ENCODE peak calls at places on chromosomes 13 and 19, in ten cellular contexts. N is HCT116; M is uterus; V is heart right ventricle; L is BJ; Q is HAP-1; H is GM23338; Y is CD4-positive, alpha-beta memory T cell; G is tibial artery; S is A673. U is an unnamed sample.

GRCh38 chr19:19866599-19867248 is 1.0 kb downstream of the ZNF253 start:
- DNase-seq in N (no peak), M (no peak), V (no peak), L (no peak), Q (no peak), H (peak; percentile 95), Y (peak; percentile 50), G (no peak), S (peak; percentile 5), U (peak; percentile 84)

GRCh38 chr13:82847595-82847994 is 1034.7 kb downstream of the SLITRK1 start:
- DNase-seq in N (no peak), M (no peak), V (no peak), L (no peak), Q (no peak), H (peak; percentile 29), Y (no peak), G (no peak), S (no peak), U (no peak)

GRCh38 chr19:55986487-55986886 is at the start of gene NLRP5:
- DNase-seq in N (peak; percentile 7), M (no peak), V (no peak), L (no peak), Q (no peak), H (no peak), Y (no peak), G (no peak), S (no peak), U (no peak)

GRCh38 chr19:14271830-14272229 is 65.9 kb upstream of the ADGRL1 start:
- DNase-seq in N (no peak), M (no peak), V (no peak), L (no peak), Q (no peak), H (no peak), Y (no peak), G (no peak), S (no peak), U (no peak)

GRCh38 chr19:41328157-41328817 is 18.3 kb downstream of the CCDC97 start:
- DNase-seq in N (no peak), M (no peak), V (no peak), L (no peak), Q (no peak), H (no peak), Y (no peak), G (no peak), S (no peak), U (peak; percentile 44)

GRCh38 chr13:99218545-99218944 is 17.9 kb downstream of the UBAC2 start:
- DNase-seq in N (no peak), M (no peak), V (peak; percentile 75), L (no peak), Q (no peak), H (no peak), Y (no peak), G (no peak), S (no peak), U (no peak)

GRCh38 chr19:14363203-14364097 is 17.8 kb upstream of the ADGRE5 start:
- DNase-seq in N (peak; percentile 77), M (peak; percentile 97), V (peak; percentile 87), L (no peak), Q (peak; percentile 92), H (peak; percentile 94), Y (no peak), G (peak; percentile 93), S (peak; percentile 86), U (peak; percentile 87)

GRCh38 chr13:20495087-20496023 is 30.3 kb downstream of the CRYL1 start:
- DNase-seq in N (peak; percentile 50), M (peak; percentile 68), V (no peak), L (no peak), Q (peak; percentile 67), H (peak; percentile 75), Y (peak; percentile 66), G (no peak), S (peak; percentile 75), U (peak; percentile 66)

GRCh38 chr13:107138468-107138867 is 570.5 kb upstream of the ARGLU1 start:
- DNase-seq in N (no peak), M (no peak), V (no peak), L (no peak), Q (no peak), H (peak; percentile 25), Y (no peak), G (no peak), S (no peak), U (no peak)

GRCh38 chr13:31161583-31162150 is at the start of gene HSPH1:
- DNase-seq in N (peak; percentile 91), M (peak; percentile 97), V (peak; percentile 99), L (peak; percentile 85), Q (peak; percentile 98), H (peak; percentile 98), Y (peak; percentile 100), G (peak; percentile 99), S (peak; percentile 98), U (peak; percentile 95)

GRCh38 chr19:49533551-49534488 is 6.0 kb downstream of the RCN3 start:
- DNase-seq in N (no peak), M (peak; percentile 69), V (peak; percentile 82), L (no peak), Q (peak; percentile 88), H (peak; percentile 83), Y (peak; percentile 87), G (peak; percentile 87), S (peak; percentile 81), U (peak; percentile 96)

GRCh38 chr19:16449330-16449961 is 22.3 kb downstream of the EPS15L1 start:
- DNase-seq in N (no peak), M (no peak), V (no peak), L (no peak), Q (no peak), H (no peak), Y (peak; percentile 72), G (no peak), S (no peak), U (no peak)

GRCh38 chr13:48570225-48570828 is 37.4 kb upstream of the RCBTB2 start:
- DNase-seq in N (no peak), M (no peak), V (no peak), L (no peak), Q (no peak), H (no peak), Y (no peak), G (no peak), S (no peak), U (no peak)

DNA sequence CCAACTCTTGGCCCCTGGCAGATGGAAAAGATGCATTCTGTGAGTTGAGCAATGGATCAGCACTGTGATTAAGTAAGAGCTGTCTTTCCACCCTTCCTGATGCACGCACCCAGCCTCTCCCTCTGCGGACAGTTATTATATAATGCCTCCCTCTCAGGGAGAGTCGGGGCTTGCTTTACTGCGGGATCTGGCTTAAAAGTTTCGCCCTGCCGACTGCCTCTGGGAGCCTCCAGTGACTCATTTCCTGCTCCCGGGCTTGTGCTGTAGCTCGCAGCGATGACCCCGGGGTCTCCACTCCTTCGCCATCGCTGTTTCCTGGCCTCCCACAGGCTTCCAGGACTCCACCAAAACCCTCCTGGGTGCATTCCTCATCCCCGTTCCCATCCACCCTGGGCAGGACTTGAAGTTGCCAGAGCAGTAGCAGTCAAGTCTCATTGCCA is 107.4 kb upstream of the SLC7A1 start:
- DNase-seq in N (no peak), M (peak; percentile 46), V (peak; percentile 21), L (peak; percentile 91), Q (no peak), H (peak; percentile 18), Y (no peak), G (peak; percentile 73), S (peak; percentile 76), U (no peak)
- H3K4me3 ChIP-seq in N (no peak overlapping the region), M (no peak overlapping the region), V (no peak overlapping the region), L (no peak overlapping the region), Q (no peak overlapping the region), H (no peak overlapping the region), Y (no peak overlapping the region), G (no peak overlapping the region), S (no peak overlapping the region), U (no peak overlapping the region)

GRCh38 chr13:51625555-51626345 is 41.5 kb downstream of the WDFY2 start:
- DNase-seq in N (no peak), M (no peak), V (peak; percentile 42), L (no peak), Q (no peak), H (no peak), Y (no peak), G (no peak), S (no peak), U (no peak)
- H3K36me3 ChIP-seq in N (no peaks in the 10 kb centered on the region), M (no peaks in the 10 kb centered on the region), V (no peaks in the 10 kb centered on the region), L (no peaks in the 10 kb centered on the region), Q (no peaks in the 10 kb centered on the region), H (no peaks in the 10 kb centered on the region), Y (no peaks in the 10 kb centered on the region), G (no peaks in the 10 kb centered on the region), S (no peaks in the 10 kb centered on the region), U (no peaks in the 10 kb centered on the region)

GRCh38 chr13:111981446-111982165 is 85.3 kb upstream of the SOX1 start:
- DNase-seq in N (no peak), M (no peak), V (no peak), L (no peak), Q (no peak), H (no peak), Y (no peak), G (no peak), S (no peak), U (no peak)
- H3K27me3 ChIP-seq in N (peaks cover 4% of the 10 kb centered on the region), M (no peaks in the 10 kb centered on the region), V (no peaks in the 10 kb centered on the region), L (no peaks in the 10 kb centered on the region), Q (no peaks in the 10 kb centered on the region), H (no peaks in the 10 kb centered on the region), Y (no peaks in the 10 kb centered on the region), G (peaks cover 12% of the 10 kb centered on the region), S (peaks cover 5% of the 10 kb centered on the region), U (no peaks in the 10 kb centered on the region)

GRCh38 chr13:95212962-95213850 is 88.0 kb downstream of the ABCC4 start:
- DNase-seq in N (no peak), M (no peak), V (no peak), L (no peak), Q (no peak), H (no peak), Y (no peak), G (no peak), S (no peak), U (no peak)

GRCh38 chr13:95206116-95206515 is 95.1 kb downstream of the ABCC4 start:
- DNase-seq in N (no peak), M (no peak), V (no peak), L (no peak), Q (no peak), H (no peak), Y (no peak), G (no peak), S (no peak), U (no peak)

GRCh38 chr13:95209109-95209508 is 92.1 kb downstream of the ABCC4 start:
- DNase-seq in N (no peak), M (no peak), V (no peak), L (no peak), Q (no peak), H (no peak), Y (no peak), G (no peak), S (no peak), U (no peak)

GRCh38 chr13:95204231-95204765 is 97.0 kb downstream of the ABCC4 start:
- DNase-seq in N (no peak), M (no peak), V (no peak), L (no peak), Q (no peak), H (no peak), Y (no peak), G (no peak), S (no peak), U (no peak)

DNA sequence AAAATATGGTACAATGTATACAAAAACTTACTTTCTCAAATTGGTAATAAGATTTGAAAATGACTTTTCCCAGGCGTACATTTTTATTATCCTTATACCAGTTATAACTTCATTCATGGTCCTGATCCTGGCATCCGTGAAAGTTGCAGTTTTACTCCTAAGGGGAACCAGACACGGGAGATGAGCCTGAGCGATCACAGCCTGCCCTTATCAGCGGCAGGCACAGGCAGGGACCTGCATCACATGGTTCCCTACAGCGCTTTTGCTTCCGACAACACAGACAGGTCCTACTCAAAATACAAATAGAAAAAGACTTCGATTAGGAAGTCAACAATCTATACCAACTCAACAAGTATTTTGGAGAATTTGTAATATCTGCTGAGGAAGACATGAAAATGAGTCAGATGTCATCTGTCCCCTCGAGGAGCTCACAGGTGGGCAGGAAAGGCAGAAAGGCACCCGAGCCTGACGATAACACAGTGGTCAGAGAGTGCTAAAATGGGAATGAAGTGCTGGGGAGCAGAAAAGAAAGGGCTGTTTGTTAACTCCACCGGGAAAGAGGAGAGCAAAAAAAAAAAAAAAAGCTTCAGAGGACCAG is 93.4 kb downstream of the ABCC4 start:
- DNase-seq in N (no peak), M (no peak), V (no peak), L (no peak), Q (no peak), H (no peak), Y (no peak), G (no peak), S (no peak), U (no peak)
- H3K4me3 ChIP-seq in N (no peak overlapping the region), M (no peak overlapping the region), V (no peak overlapping the region), L (no peak overlapping the region), Q (no peak overlapping the region), H (no peak overlapping the region), Y (no peak overlapping the region), G (no peak overlapping the region), S (no peak overlapping the region), U (no peak overlapping the region)

U was measured in H7.